ENCODE peak calls at places on chromosomes 13 and 19, in four cellular contexts. One of them, this sample, is unnamed.

GRCh38 chr19:12064266-12065099 is at the start of gene ZNF844:
- DNase-seq in A549: no peak
- DNase-seq in HepG2: peak; percentile 82
- DNase-seq in K562: peak; percentile 85
- DNase-seq in this sample: peak; percentile 98

GRCh38 chr13:95643471-95643813 is 1.1 kb downstream of the DZIP1 start:
- DNase-seq in A549: peak; percentile 23
- DNase-seq in HepG2: peak; percentile 6
- DNase-seq in K562: no peak
- DNase-seq in this sample: no peak

GRCh38 chr19:7912144-7912696 is 2.4 kb upstream of the TGFBR3L start:
- DNase-seq in A549: no peak
- DNase-seq in HepG2: no peak
- DNase-seq in K562: no peak
- DNase-seq in this sample: no peak

GRCh38 chr19:14563590-14563926 is 8.3 kb downstream of the NDUFB7 start:
- DNase-seq in A549: no peak
- DNase-seq in HepG2: no peak
- DNase-seq in K562: no peak
- DNase-seq in this sample: no peak

GRCh38 chr13:31174018-31174417 is 12.3 kb upstream of the HSPH1 start:
- DNase-seq in A549: no peak
- DNase-seq in HepG2: peak; percentile 38
- DNase-seq in K562: no peak
- DNase-seq in this sample: no peak

GRCh38 chr19:10102787-10103236 is 334 bp upstream of the ANGPTL6 start:
- DNase-seq in A549: no peak
- DNase-seq in HepG2: no peak
- DNase-seq in K562: peak; percentile 47
- DNase-seq in this sample: no peak

GRCh38 chr13:102999498-102999897 is 66.7 kb downstream of the SLC10A2 start:
- DNase-seq in A549: no peak
- DNase-seq in HepG2: no peak
- DNase-seq in K562: no peak
- DNase-seq in this sample: no peak

GRCh38 chr19:53158119-53158656 is 665 bp downstream of the ZNF347 start:
- DNase-seq in A549: no peak
- DNase-seq in HepG2: no peak
- DNase-seq in K562: peak; percentile 51
- DNase-seq in this sample: peak; percentile 52

GRCh38 chr19:6678690-6679109 is 8.7 kb upstream of the TNFSF14 start:
- DNase-seq in A549: no peak
- DNase-seq in HepG2: no peak
- DNase-seq in K562: no peak
- DNase-seq in this sample: no peak

GRCh38 chr19:21595185-21595584 is 89.8 kb downstream of the ZNF429 start:
- DNase-seq in A549: no peak
- DNase-seq in HepG2: no peak
- DNase-seq in K562: no peak
- DNase-seq in this sample: no peak

GRCh38 chr13:77698211-77699058 is 948 bp downstream of the SLAIN1 start:
- DNase-seq in A549: no peak
- DNase-seq in HepG2: no peak
- DNase-seq in K562: no peak
- DNase-seq in this sample: peak; percentile 55

GRCh38 chr13:55615080-55615479 is 1525.6 kb upstream of the PRR20A start:
- DNase-seq in A549: no peak
- DNase-seq in HepG2: no peak
- DNase-seq in K562: no peak
- DNase-seq in this sample: no peak

GRCh38 chr13:20401958-20402856 is 123.5 kb downstream of the CRYL1 start:
- DNase-seq in A549: no peak
- DNase-seq in HepG2: no peak
- DNase-seq in K562: no peak
- DNase-seq in this sample: no peak

GRCh38 chr19:29372921-29373797 is 152.6 kb upstream of the VSTM2B start:
- DNase-seq in A549: no peak
- DNase-seq in HepG2: no peak
- DNase-seq in K562: no peak
- DNase-seq in this sample: no peak

GRCh38 chr13:39760521-39760920 is 105.1 kb downstream of the COG6 start:
- DNase-seq in A549: no peak
- DNase-seq in HepG2: no peak
- DNase-seq in K562: no peak
- DNase-seq in this sample: no peak

GRCh38 chr13:44471686-44472085 is 98.1 kb downstream of the SERP2 start:
- DNase-seq in A549: peak; percentile 18
- DNase-seq in HepG2: no peak
- DNase-seq in K562: no peak
- DNase-seq in this sample: no peak

GRCh38 chr19:45900661-45901431 is 1.6 kb downstream of the MYPOP start:
- DNase-seq in A549: no peak
- DNase-seq in HepG2: no peak
- DNase-seq in K562: peak; percentile 56
- DNase-seq in this sample: no peak

GRCh38 chr19:1765904-1766799 is 12.8 kb downstream of the ONECUT3 start:
- DNase-seq in A549: no peak
- DNase-seq in HepG2: no peak
- DNase-seq in K562: no peak
- DNase-seq in this sample: no peak

GRCh38 chr19:16293133-16294085 is 31.2 kb upstream of the KLF2 start:
- DNase-seq in A549: peak; percentile 94
- DNase-seq in HepG2: no peak
- DNase-seq in K562: peak; percentile 66
- DNase-seq in this sample: no peak

GRCh38 chr13:43229506-43229905 is 206.1 kb downstream of the DNAJC15 start:
- DNase-seq in A549: peak; percentile 10
- DNase-seq in HepG2: no peak
- DNase-seq in K562: no peak
- DNase-seq in this sample: no peak

GRCh38 chr19:52048604-52049493 is at the start of gene ZNF432:
- DNase-seq in A549: peak; percentile 96
- DNase-seq in HepG2: peak; percentile 79
- DNase-seq in K562: peak; percentile 96
- DNase-seq in this sample: peak; percentile 97

GRCh38 chr19:11504502-11505031 is 1.1 kb downstream of the ZNF653 start:
- DNase-seq in A549: no peak
- DNase-seq in HepG2: no peak
- DNase-seq in K562: no peak
- DNase-seq in this sample: no peak

GRCh38 chr19:13796301-13797057 is 1.2 kb downstream of the ZSWIM4 start:
- DNase-seq in A549: peak; percentile 87
- DNase-seq in HepG2: peak; percentile 23
- DNase-seq in K562: no peak
- DNase-seq in this sample: peak; percentile 68

GRCh38 chr19:5113101-5113557 is 144.2 kb downstream of the KDM4B start:
- DNase-seq in A549: no peak
- DNase-seq in HepG2: no peak
- DNase-seq in K562: no peak
- DNase-seq in this sample: no peak

DNA sequence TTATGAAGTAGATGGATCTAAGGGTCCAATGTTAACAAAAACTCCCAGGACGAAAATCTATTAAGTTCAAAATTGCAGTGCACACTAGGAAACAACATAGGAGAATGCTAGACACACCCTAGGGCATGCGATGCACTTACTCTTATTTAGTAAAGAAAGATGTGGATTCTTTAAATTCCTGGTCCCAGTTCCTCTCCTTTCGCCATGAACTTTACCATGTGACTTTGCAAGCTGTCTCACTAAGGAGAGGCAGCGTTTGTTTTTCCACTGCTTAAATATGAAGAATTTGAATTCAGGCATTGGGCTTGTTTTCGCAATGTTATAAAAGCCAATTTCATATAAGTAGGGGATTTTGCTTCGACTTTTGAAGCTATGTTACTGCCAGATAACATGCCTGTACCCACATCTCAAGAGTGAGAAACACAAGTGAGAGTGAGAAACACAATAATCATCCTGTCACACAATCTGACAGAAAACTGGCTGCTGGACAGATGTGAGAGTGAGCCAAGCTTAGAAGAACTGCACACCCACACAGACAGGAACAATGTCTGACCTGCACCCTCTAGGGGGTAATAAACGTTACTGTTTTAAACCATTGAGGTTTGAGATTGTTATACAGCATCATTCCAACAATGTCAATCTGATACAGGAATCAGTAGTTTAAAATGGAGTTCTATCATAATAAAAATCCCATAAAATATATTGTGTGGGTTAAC is 1308.5 kb downstream of the SLITRK5 start:
- DNase-seq in A549: no peak
- DNase-seq in HepG2: no peak
- DNase-seq in K562: no peak
- DNase-seq in this sample: no peak
- TF ChIP-seq HMGXB4 in A549: no peak
- TF ChIP-seq HMGXB4 in HepG2: no peak
- TF ChIP-seq HMGXB4 in K562: no peak
- TF ChIP-seq HMGXB4 in this sample: no peak

DNA sequence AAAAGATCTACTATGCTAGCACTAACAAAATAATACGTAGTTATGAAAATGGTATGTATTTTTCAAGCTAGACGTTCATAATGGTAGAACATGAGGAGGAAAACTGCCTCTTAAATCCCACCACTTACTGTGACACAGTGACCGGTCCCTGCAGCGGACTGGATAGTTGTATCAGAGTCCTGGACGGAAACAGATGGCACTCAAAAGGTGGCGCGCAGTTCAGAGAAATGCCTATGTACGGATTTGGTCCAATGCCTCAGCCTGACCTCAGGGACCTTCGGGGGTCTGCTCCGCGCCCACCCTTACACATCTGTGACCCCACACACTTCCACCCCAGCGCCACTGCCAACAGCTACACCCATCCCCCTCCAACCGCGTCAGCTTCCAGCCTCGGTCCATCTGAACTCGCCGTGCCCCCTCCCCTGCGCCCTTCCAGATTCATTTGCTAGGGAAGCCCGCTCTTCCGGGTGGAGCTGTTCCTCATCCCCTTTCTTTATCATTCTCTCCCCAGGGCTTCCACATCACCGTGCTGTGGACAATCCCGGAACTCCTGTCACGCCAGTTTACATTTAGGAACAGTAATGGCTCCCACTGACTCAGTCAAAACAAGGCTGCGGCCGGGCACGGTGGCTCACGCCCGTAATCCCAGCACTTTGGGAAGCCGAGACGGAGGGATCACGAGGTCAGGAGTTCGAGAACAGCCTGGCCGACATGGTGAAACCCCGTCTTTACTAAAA is 794 bp upstream of the LENG8 start:
- DNase-seq in A549: peak; percentile 73
- DNase-seq in HepG2: peak; percentile 51
- DNase-seq in K562: peak; percentile 70
- DNase-seq in this sample: peak; percentile 46
- TF ChIP-seq ESRRA in A549: no peak
- TF ChIP-seq ESRRA in HepG2: no peak
- TF ChIP-seq ESRRA in K562: no peak
- TF ChIP-seq ESRRA in this sample: no peak

DNA sequence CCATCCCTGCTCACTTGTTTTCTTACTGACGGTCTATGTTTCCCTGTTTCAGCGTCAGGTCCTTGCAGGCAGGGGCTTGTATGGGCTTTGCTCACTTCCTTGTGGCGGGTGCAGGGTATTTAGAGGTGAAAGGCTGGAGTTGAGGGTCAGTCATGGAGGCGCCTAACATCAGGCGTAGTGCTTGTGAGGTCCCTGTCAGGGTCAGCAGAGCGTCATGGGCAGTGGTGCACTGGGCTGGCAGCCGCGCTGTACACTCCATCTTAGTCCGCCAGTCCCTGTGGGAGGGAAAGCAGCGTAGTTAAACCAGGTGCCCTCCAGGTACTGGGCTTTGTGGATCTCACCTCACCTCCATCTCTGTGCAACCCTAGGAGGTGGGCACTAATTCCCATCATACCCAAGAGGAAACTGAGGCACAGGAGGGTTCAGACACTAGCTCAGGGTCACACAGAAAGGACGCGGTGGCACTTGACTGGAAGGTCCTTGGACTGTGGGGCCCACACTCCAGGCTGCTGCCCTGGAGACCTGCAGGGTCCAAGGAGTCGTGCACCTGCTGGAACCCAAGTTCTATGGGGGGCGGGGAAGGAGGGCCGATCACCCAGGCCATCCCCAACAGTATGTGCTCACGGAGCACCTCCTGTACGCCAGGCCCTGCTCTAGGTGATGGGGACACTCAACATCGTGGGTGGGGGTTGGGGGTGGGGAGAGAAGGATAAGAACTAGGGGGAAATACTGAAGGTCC is 4.6 kb downstream of the GRAMD1A start:
- DNase-seq in A549: no peak
- DNase-seq in HepG2: no peak
- DNase-seq in K562: no peak
- DNase-seq in this sample: no peak
- TF ChIP-seq HMGXB4 in A549: no peak
- TF ChIP-seq HMGXB4 in HepG2: no peak
- TF ChIP-seq HMGXB4 in K562: no peak
- TF ChIP-seq HMGXB4 in this sample: no peak

GRCh38 chr13:50509771-50510441 is 333.6 kb downstream of the DLEU7 start:
- DNase-seq in A549: no peak
- DNase-seq in HepG2: no peak
- DNase-seq in K562: no peak
- DNase-seq in this sample: no peak

GRCh38 chr13:50511877-50512332 is 331.6 kb downstream of the DLEU7 start:
- DNase-seq in A549: no peak
- DNase-seq in HepG2: peak; percentile 43
- DNase-seq in K562: peak; percentile 43
- DNase-seq in this sample: no peak

GRCh38 chr13:50514249-50514648 is 329.2 kb downstream of the DLEU7 start:
- DNase-seq in A549: no peak
- DNase-seq in HepG2: no peak
- DNase-seq in K562: no peak
- DNase-seq in this sample: no peak

GRCh38 chr13:50513528-50513863 is 330.0 kb downstream of the DLEU7 start:
- DNase-seq in A549: no peak
- DNase-seq in HepG2: no peak
- DNase-seq in K562: no peak
- DNase-seq in this sample: no peak

GRCh38 chr13:50512602-50513527 is 330.6 kb downstream of the DLEU7 start:
- DNase-seq in A549: no peak
- DNase-seq in HepG2: peak; percentile 47
- DNase-seq in K562: peak; percentile 38
- DNase-seq in this sample: no peak
- TF ChIP-seq ESRRA in A549: no peak
- TF ChIP-seq ESRRA in HepG2: no peak
- TF ChIP-seq ESRRA in K562: no peak
- TF ChIP-seq ESRRA in this sample: no peak

DNA sequence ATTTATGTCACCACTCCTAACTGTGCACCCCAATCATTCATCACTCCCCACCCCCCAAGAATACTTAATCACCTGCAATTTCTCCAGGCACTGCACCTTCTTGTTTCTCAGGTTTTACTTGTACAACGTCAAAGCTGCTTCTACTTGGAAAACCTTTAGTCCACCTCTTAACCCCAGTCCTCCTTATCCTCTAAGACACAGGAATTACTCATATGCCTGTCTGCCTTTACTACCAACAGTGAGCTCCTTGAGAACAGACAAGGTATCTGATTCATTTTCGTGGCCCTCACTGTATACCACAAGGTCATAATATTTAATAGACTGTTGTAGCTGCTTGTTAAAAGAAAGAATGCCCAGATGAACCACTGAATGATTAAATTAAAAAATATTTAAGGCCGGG is 21.0 kb upstream of the NDFIP2 start:
- DNase-seq in A549: no peak
- DNase-seq in HepG2: no peak
- DNase-seq in K562: no peak
- DNase-seq in this sample: no peak
- TF ChIP-seq HMGXB4 in A549: no peak
- TF ChIP-seq HMGXB4 in HepG2: no peak
- TF ChIP-seq HMGXB4 in K562: no peak
- TF ChIP-seq HMGXB4 in this sample: no peak

GRCh38 chr13:113883314-113883811 is 19.5 kb upstream of the GAS6 start:
- DNase-seq in A549: no peak
- DNase-seq in HepG2: no peak
- DNase-seq in K562: peak; percentile 14
- DNase-seq in this sample: no peak
- TF ChIP-seq ESRRA in A549: no peak
- TF ChIP-seq ESRRA in HepG2: no peak
- TF ChIP-seq ESRRA in K562: no peak
- TF ChIP-seq ESRRA in this sample: no peak